ENCODE peak calls at places on chromosome 21, in four cellular contexts. Y is PC-9; P is pancreas; T is CD8-positive, alpha-beta memory T cell. R is an unnamed sample.

GRCh38 chr21:29523646-29524045 is 224.9 kb downstream of the BACH1 start:
- DNase-seq in Y (no peak), P (peak; percentile 35), T (no peak), R (no peak)

GRCh38 chr21:42309753-42310213 is 5.4 kb downstream of the TFF3 start:
- DNase-seq in Y (no peak), P (no peak), T (peak; percentile 77), R (peak; percentile 51)

GRCh38 chr21:42417533-42417932 is 13.8 kb downstream of the UBASH3A start:
- DNase-seq in Y (no peak), P (no peak), T (peak; percentile 65), R (no peak)

GRCh38 chr21:33578214-33578613 is 10.3 kb downstream of the DONSON start:
- DNase-seq in Y (no peak), P (no peak), T (no peak), R (no peak)

GRCh38 chr21:34821717-34822116 is 152.9 kb downstream of the CLIC6 start:
- DNase-seq in Y (no peak), P (no peak), T (no peak), R (no peak)

GRCh38 chr21:32306021-32306780 is 7.5 kb downstream of the MRAP start:
- DNase-seq in Y (no peak), P (no peak), T (no peak), R (no peak)

GRCh38 chr21:41659791-41660560 is 106.9 kb downstream of the RIPK4 start:
- DNase-seq in Y (peak; percentile 86), P (no peak), T (no peak), R (peak; percentile 43)

GRCh38 chr21:20971296-20971921 is 26.8 kb upstream of the NCAM2 start:
- DNase-seq in Y (no peak), P (no peak), T (no peak), R (no peak)

GRCh38 chr21:44295163-44295601 is 4.7 kb upstream of the PFKL start:
- DNase-seq in Y (peak; percentile 45), P (no peak), T (no peak), R (no peak)

GRCh38 chr21:31310750-31311149 is 33.3 kb downstream of the TIAM1 start:
- DNase-seq in Y (peak; percentile 50), P (no peak), T (no peak), R (no peak)

GRCh38 chr21:34022557-34023335 is 50.6 kb upstream of the MRPS6 start:
- DNase-seq in Y (no peak), P (no peak), T (peak; percentile 49), R (no peak)

GRCh38 chr21:42218836-42219605 is at the start of gene ABCG1:
- DNase-seq in Y (no peak), P (peak; percentile 53), T (peak; percentile 63), R (peak; percentile 63)

GRCh38 chr21:36456714-36457399 is 23.1 kb downstream of the CLDN14 start:
- DNase-seq in Y (no peak), P (no peak), T (no peak), R (no peak)

GRCh38 chr21:31394309-31394708 is 50.2 kb upstream of the TIAM1 start:
- DNase-seq in Y (no peak), P (no peak), T (no peak), R (no peak)

GRCh38 chr21:42421018-42421793 is 17.5 kb downstream of the UBASH3A start:
- DNase-seq in Y (no peak), P (no peak), T (no peak), R (no peak)

GRCh38 chr21:34887729-34888568 is 161.2 kb downstream of the RUNX1 start:
- DNase-seq in Y (peak; percentile 81), P (peak; percentile 73), T (peak; percentile 92), R (peak; percentile 87)

GRCh38 chr21:28540514-28540913 is 452.2 kb downstream of the LTN1 start:
- DNase-seq in Y (no peak), P (no peak), T (no peak), R (no peak)

GRCh38 chr21:41678944-41679343 is 87.9 kb downstream of the RIPK4 start:
- DNase-seq in Y (peak; percentile 100), P (peak; percentile 99), T (no peak), R (peak; percentile 91)

DNA sequence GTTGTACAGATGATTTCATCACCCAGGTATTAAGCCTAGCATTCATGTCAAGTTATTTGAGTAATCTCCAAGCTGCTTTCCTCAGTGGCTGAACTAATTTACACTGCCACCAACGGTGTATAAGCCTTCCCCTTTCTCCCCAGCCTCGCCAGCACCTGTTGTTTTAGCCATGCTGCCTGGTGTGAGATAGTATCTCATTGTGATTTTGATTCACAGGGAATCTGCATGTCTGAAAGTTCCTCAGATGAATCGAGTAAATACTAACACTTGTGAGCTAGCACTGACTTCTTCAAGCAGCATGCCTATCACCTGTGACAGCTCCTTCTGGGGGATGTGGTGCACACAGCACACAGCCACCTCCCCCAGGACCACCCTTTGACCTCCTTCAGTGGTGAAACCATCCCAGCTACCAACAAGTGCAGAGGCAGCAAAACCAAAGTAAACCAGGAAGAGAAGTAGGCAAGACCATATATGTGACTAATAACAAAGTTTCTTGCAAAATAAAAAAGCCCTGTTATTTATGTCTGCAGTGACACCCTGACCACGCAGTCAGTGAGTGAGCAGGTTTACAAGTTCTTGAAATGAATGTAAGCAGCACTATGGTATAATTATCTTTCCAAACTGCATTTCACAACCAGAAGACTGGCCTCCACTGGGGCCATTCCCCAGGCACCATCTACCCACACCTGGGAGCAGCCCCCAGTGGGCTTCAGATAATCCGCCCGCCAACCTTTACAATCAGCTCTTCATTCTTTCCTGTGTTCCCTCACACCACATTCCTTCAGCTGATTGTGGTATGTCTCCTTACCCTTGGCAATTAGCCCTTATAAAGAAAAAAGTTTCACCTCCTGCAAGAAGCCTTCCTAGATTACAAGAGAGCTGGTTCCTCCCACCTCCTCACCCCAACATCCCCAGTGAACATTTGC is 173.8 kb downstream of the ETS2 start:
- DNase-seq in Y (peak; percentile 79), P (no peak), T (no peak), R (no peak)
- H3K9me3 ChIP-seq in Y (no peaks in the 10 kb centered on the region), P (no peaks in the 10 kb centered on the region), T (no peaks in the 10 kb centered on the region), R (no peaks in the 10 kb centered on the region)

GRCh38 chr21:40334159-40334558 is 466.9 kb downstream of the PCP4 start:
- DNase-seq in Y (no peak), P (no peak), T (no peak), R (no peak)

GRCh38 chr21:40335689-40336088 is 468.5 kb downstream of the PCP4 start:
- DNase-seq in Y (no peak), P (no peak), T (no peak), R (no peak)

GRCh38 chr21:40331182-40331581 is 463.9 kb downstream of the PCP4 start:
- DNase-seq in Y (no peak), P (no peak), T (no peak), R (no peak)

GRCh38 chr21:40333731-40334130 is 466.5 kb downstream of the PCP4 start:
- DNase-seq in Y (no peak), P (no peak), T (no peak), R (no peak)

DNA sequence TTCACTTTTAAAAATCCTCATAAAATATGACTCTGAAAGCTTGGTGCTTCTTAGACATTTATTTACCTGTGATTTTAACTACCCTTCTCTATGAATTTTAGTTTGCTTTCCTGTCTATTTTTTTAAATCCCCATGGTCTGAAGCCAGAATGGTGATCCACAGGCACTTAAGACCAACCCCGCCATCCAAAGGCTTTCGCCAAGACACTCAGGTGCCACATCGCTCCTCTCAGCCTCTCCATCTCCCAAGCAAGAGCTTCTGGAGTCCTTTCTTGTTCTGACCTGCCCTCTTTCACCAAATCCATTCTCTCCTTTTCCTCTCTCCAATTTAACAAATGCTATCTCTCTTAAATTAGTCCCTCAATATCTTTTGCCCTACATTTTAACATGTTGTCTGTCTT is 464.6 kb downstream of the PCP4 start:
- DNase-seq in Y (no peak), P (no peak), T (no peak), R (no peak)
- H3K9me3 ChIP-seq in Y (no peaks in the 10 kb centered on the region), P (no peaks in the 10 kb centered on the region), T (no peaks in the 10 kb centered on the region), R (peaks cover 3% of the 10 kb centered on the region)

DNA sequence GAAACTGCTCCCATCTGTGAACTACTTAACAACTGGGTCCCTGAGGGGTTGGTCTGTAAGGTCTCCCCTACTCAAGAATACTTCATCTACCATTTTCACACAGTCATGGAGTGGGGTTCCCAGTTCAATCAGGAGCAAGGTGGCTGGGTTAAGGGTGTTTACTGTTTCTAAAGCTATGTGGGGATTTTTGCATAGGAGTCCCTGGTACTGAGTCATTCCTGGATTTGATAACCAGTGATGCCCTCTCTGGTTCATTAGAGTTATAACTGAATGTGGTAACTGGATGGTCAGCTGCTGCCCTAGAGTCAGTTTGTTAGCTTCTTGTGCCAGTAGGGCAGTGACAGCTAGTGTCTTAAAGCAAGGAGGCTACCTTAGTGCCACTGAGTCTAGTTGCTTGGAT is 29.4 kb upstream of the KCNJ15 start:
- DNase-seq in Y (no peak), P (no peak), T (no peak), R (no peak)
- H3K9me3 ChIP-seq in Y (peaks cover 3% of the 10 kb centered on the region), P (no peaks in the 10 kb centered on the region), T (peaks cover 34% of the 10 kb centered on the region), R (peaks cover 35% of the 10 kb centered on the region)

GRCh38 chr21:26332873-26333272 is 162.3 kb upstream of the APP start:
- DNase-seq in Y (no peak), P (no peak), T (no peak), R (no peak)

DNA sequence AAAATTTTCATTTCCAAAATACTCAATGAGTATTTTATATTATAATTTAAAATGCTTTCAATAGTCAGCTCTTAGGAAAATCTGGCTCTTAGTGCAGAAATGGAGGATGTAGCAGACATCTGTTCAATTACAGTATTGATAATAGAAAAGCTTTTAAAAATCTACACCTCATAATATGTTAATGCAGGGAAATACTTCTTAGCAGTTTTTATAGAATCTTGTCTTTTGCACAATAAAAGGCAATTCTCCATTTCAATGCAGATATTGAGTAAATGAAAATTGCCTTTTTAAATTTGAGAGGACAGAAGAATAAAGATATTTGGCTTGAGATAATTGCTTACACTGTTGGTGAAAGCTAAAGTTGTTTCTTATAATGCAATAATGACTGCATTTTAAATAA is 161.0 kb upstream of the APP start:
- DNase-seq in Y (no peak), P (no peak), T (no peak), R (no peak)
- H3K9me3 ChIP-seq in Y (no peaks in the 10 kb centered on the region), P (no peaks in the 10 kb centered on the region), T (no peaks in the 10 kb centered on the region), R (no peaks in the 10 kb centered on the region)

DNA sequence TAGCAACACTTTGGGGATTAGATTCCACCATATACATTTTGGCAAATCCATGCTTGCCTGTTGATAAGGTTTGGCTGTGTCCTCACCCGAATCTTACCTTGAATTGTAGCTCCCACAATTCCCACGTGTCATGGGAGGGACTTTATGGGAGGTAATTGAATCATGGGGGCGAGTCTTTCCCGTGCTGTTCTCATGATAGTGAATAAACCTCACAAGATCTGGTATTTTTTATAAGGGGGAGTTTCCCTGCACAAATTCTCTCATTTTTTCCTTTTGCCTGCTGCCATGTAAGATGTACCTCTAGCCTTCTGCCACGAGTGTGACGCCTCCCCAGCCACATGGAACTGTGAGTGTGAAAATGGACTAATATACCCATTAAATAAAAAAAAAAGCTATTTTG is 265.3 kb downstream of the MRPL39 start:
- DNase-seq in Y (no peak), P (no peak), T (no peak), R (no peak)
- H3K9me3 ChIP-seq in Y (no peaks in the 10 kb centered on the region), P (no peaks in the 10 kb centered on the region), T (no peaks in the 10 kb centered on the region), R (no peaks in the 10 kb centered on the region)

DNA sequence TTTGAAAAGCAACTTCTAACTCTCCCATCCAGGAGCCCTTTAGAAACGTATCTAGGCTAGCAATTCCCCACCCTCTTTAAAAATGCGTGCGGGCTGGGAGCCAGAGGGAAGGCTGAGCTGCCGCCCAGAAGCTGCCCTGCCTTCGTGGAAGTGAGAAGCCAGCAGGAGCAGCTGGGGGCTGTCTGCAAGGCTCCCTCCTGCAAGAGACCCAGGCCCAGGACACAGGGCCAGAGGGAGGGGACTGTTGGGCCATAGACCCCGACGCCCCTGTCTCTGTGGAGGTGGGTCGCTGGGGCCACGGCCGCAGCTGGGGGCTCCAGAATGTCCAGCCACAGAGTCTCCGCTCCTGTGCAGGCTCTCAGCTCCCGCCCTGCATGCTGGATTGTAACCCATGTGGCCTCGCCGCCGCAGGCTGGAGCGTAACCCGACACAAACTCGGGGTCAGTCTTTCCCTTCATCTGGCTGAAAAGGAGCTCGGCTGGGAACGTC is 31.0 kb upstream of the COL6A2 start:
- DNase-seq in Y (no peak), P (no peak), T (peak; percentile 32), R (peak; percentile 61)
- H3K9me3 ChIP-seq in Y (peaks cover 6% of the 10 kb centered on the region), P (no peaks in the 10 kb centered on the region), T (no peaks in the 10 kb centered on the region), R (no peaks in the 10 kb centered on the region)

GRCh38 chr21:16181024-16181423 is 451.2 kb downstream of the USP25 start:
- DNase-seq in Y (no peak), P (no peak), T (no peak), R (no peak)
- H3K9me3 ChIP-seq in Y (no peaks in the 10 kb centered on the region), P (no peaks in the 10 kb centered on the region), T (no peaks in the 10 kb centered on the region), R (no peaks in the 10 kb centered on the region)

R was measured in psoas muscle.